ENCODE peak calls at places on chromosomes 13 and 19, in five cellular contexts. Z, H, Q, O and L are unnamed samples.

GRCh38 chr19:2969104-2969504 is 8.3 kb upstream of the TLE6 start:
- DNase-seq in Z (peak; percentile 87), H (peak; percentile 76), Q (no peak), O (peak; percentile 76), L (no peak)

GRCh38 chr13:94323746-94324408 is 155.6 kb downstream of the DCT start:
- DNase-seq in Z (no peak), H (no peak), Q (no peak), O (no peak), L (no peak)

GRCh38 chr13:37870895-37871550 is 1.5 kb upstream of the TRPC4 start:
- DNase-seq in Z (no peak), H (no peak), Q (peak; percentile 74), O (no peak), L (no peak)

GRCh38 chr13:111187879-111188643 is 73.0 kb downstream of the ARHGEF7 start:
- DNase-seq in Z (no peak), H (no peak), Q (peak; percentile 56), O (no peak), L (peak; percentile 33)

GRCh38 chr19:12043752-12044422 is 8.4 kb upstream of the ZNF433 start:
- DNase-seq in Z (no peak), H (no peak), Q (no peak), O (no peak), L (no peak)

GRCh38 chr13:32272021-32272695 is 43.0 kb downstream of the ZAR1L start:
- DNase-seq in Z (no peak), H (no peak), Q (no peak), O (no peak), L (no peak)

GRCh38 chr19:47713046-47714021 is at the start of gene EHD2:
- DNase-seq in Z (no peak), H (peak; percentile 79), Q (peak; percentile 71), O (no peak), L (peak; percentile 28)

GRCh38 chr19:18699403-18700054 is 16.0 kb downstream of the CRTC1 start:
- DNase-seq in Z (no peak), H (no peak), Q (no peak), O (no peak), L (no peak)

GRCh38 chr19:6007866-6008265 is 29.9 kb upstream of the RANBP3 start:
- DNase-seq in Z (no peak), H (no peak), Q (no peak), O (no peak), L (no peak)

GRCh38 chr19:4452230-4452990 is 5.2 kb downstream of the UBXN6 start:
- DNase-seq in Z (no peak), H (no peak), Q (no peak), O (no peak), L (no peak)

GRCh38 chr19:15452111-15453047 is 2.6 kb upstream of the WIZ start:
- DNase-seq in Z (peak; percentile 29), H (peak; percentile 91), Q (peak; percentile 21), O (no peak), L (no peak)

GRCh38 chr19:43784251-43784980 is 3.6 kb upstream of the KCNN4 start:
- DNase-seq in Z (no peak), H (no peak), Q (peak; percentile 91), O (no peak), L (peak; percentile 62)

GRCh38 chr19:15280915-15281683 is 48.9 kb upstream of the EPHX3 start:
- DNase-seq in Z (peak; percentile 63), H (peak; percentile 81), Q (peak; percentile 13), O (no peak), L (peak; percentile 72)

GRCh38 chr13:112346899-112347229 is 29.3 kb upstream of the SPACA7 start:
- DNase-seq in Z (no peak), H (no peak), Q (no peak), O (no peak), L (no peak)

GRCh38 chr13:112065867-112066623 is 904 bp upstream of the SOX1 start:
- DNase-seq in Z (no peak), H (no peak), Q (no peak), O (no peak), L (no peak)

GRCh38 chr13:44093607-44094583 is 214.2 kb downstream of the LACC1 start:
- DNase-seq in Z (no peak), H (no peak), Q (no peak), O (no peak), L (no peak)

GRCh38 chr19:42037649-42038048 is 32.4 kb downstream of the GRIK5 start:
- DNase-seq in Z (no peak), H (no peak), Q (no peak), O (no peak), L (no peak)

GRCh38 chr13:106701810-106702341 is 133.9 kb upstream of the ARGLU1 start:
- DNase-seq in Z (no peak), H (no peak), Q (no peak), O (no peak), L (no peak)

GRCh38 chr13:75359266-75359665 is 122.7 kb downstream of the TBC1D4 start:
- DNase-seq in Z (no peak), H (no peak), Q (peak; percentile 93), O (no peak), L (peak; percentile 82)

GRCh38 chr13:48594080-48594815 is 59.5 kb upstream of the CYSLTR2 start:
- DNase-seq in Z (no peak), H (no peak), Q (no peak), O (no peak), L (no peak)

GRCh38 chr13:49996166-49996915 is 501 bp upstream of the TRIM13 start:
- DNase-seq in Z (peak; percentile 76), H (peak; percentile 93), Q (peak; percentile 71), O (peak; percentile 51), L (peak; percentile 63)

GRCh38 chr13:80109313-80109712 is 231.6 kb downstream of the SPRY2 start:
- DNase-seq in Z (no peak), H (no peak), Q (peak; percentile 52), O (no peak), L (no peak)

GRCh38 chr19:35105047-35105410 is 10.6 kb upstream of the FXYD3 start:
- DNase-seq in Z (no peak), H (no peak), Q (no peak), O (no peak), L (no peak)

GRCh38 chr13:99425485-99426341 is 75.6 kb upstream of the TM9SF2 start:
- DNase-seq in Z (no peak), H (no peak), Q (no peak), O (no peak), L (no peak)

GRCh38 chr19:16203256-16204004 is 5.7 kb downstream of the AP1M1 start:
- DNase-seq in Z (no peak), H (no peak), Q (no peak), O (no peak), L (no peak)

GRCh38 chr13:100275746-100276145 is 186.9 kb downstream of the PCCA start:
- DNase-seq in Z (no peak), H (no peak), Q (no peak), O (no peak), L (no peak)

GRCh38 chr19:29687244-29687896 is 22.1 kb downstream of the PLEKHF1 start:
- DNase-seq in Z (no peak), H (no peak), Q (peak; percentile 94), O (no peak), L (peak; percentile 79)

GRCh38 chr13:21075303-21076264 is 14.2 kb upstream of the LATS2 start:
- DNase-seq in Z (no peak), H (no peak), Q (no peak), O (no peak), L (no peak)

GRCh38 chr19:2112516-2113320 is 16.0 kb downstream of the IZUMO4 start:
- DNase-seq in Z (no peak), H (no peak), Q (no peak), O (no peak), L (no peak)

GRCh38 chr13:44380404-44381165 is 7.0 kb downstream of the SERP2 start:
- DNase-seq in Z (no peak), H (no peak), Q (peak; percentile 77), O (no peak), L (no peak)

GRCh38 chr19:5850743-5851293 is 431 bp downstream of the FUT3 start:
- DNase-seq in Z (no peak), H (peak; percentile 60), Q (peak; percentile 74), O (no peak), L (peak; percentile 17)

GRCh38 chr19:38693380-38694223 is 46.2 kb downstream of the ACTN4 start:
- DNase-seq in Z (no peak), H (no peak), Q (peak; percentile 99), O (no peak), L (peak; percentile 96)